ENCODE peak calls at places on chromosomes 13 and 19, in four cellular contexts. M, Z, B and L are unnamed samples. For H3K27me3 and H3K4me1, the result is how much of the 10 kb centered on the place peaks cover.

GRCh38 chr13:94706101-94706853 is 6.1 kb downstream of the SOX21 start:
- DNase-seq in M (no peak), Z (no peak), B (no peak), L (no peak)

GRCh38 chr13:77779461-77780272 is 82.2 kb downstream of the SLAIN1 start:
- DNase-seq in M (peak), Z (no peak), B (no peak), L (peak)

GRCh38 chr13:108313382-108313781 is 43.9 kb downstream of the TNFSF13B start:
- DNase-seq in M (no peak), Z (no peak), B (no peak), L (no peak)

GRCh38 chr13:113483504-113484287 is 6.8 kb downstream of the DCUN1D2 start:
- DNase-seq in M (no peak), Z (no peak), B (no peak), L (no peak)

GRCh38 chr13:38570706-38571105 is 116.2 kb upstream of the FREM2 start:
- DNase-seq in M (no peak), Z (no peak), B (no peak), L (no peak)

GRCh38 chr13:27327633-27328032 is 57.0 kb downstream of the RASL11A start:
- DNase-seq in M (no peak), Z (no peak), B (no peak), L (no peak)

GRCh38 chr19:37505958-37506386 is 767 bp upstream of the ZNF793 start:
- DNase-seq in M (no peak), Z (no peak), B (no peak), L (no peak)

GRCh38 chr19:30924670-30925069 is 424.6 kb downstream of the TSHZ3 start:
- DNase-seq in M (no peak), Z (peak), B (no peak), L (no peak)

GRCh38 chr13:113835461-113836274 is 28.2 kb downstream of the GAS6 start:
- DNase-seq in M (no peak), Z (no peak), B (no peak), L (no peak)

GRCh38 chr19:18650048-18650435 is 13.2 kb downstream of the KLHL26 start:
- DNase-seq in M (no peak), Z (peak), B (no peak), L (no peak)

GRCh38 chr13:75705395-75705794 is 69.3 kb downstream of the LMO7 start:
- DNase-seq in M (peak), Z (no peak), B (no peak), L (no peak)

GRCh38 chr13:52833261-52833660 is 15.2 kb downstream of the PCDH8 start:
- DNase-seq in M (no peak), Z (no peak), B (no peak), L (no peak)

GRCh38 chr19:1284293-1284978 is 1.2 kb upstream of the EFNA2 start:
- DNase-seq in M (no peak), Z (no peak), B (peak), L (no peak)

GRCh38 chr19:1286451-1286858 is 782 bp downstream of the EFNA2 start:
- DNase-seq in M (no peak), Z (no peak), B (no peak), L (no peak)

GRCh38 chr19:1284979-1285736 is 515 bp upstream of the EFNA2 start:
- DNase-seq in M (no peak), Z (no peak), B (peak), L (no peak)

GRCh38 chr19:1286859-1287621 is 1.4 kb downstream of the EFNA2 start:
- DNase-seq in M (no peak), Z (no peak), B (no peak), L (no peak)

GRCh38 chr19:1285737-1286360 is at the start of gene EFNA2:
- DNase-seq in M (no peak), Z (no peak), B (no peak), L (no peak)
- TF ChIP-seq CTCF in M (no peak), Z (no peak), B (no peak), L (no peak)

GRCh38 chr13:50122465-50122864 is 107.2 kb downstream of the KCNRG start:
- DNase-seq in M (no peak), Z (no peak), B (no peak), L (no peak)
- H3K27me3 ChIP-seq in M (under half), Z (under half), B (under half), L (under half)

GRCh38 chr19:1271528-1272422 is 2.6 kb downstream of the CIRBP start:
- DNase-seq in M (no peak), Z (no peak), B (no peak), L (no peak)

GRCh38 chr19:1274081-1274851 is 1.1 kb upstream of the FAM174C start:
- DNase-seq in M (no peak), Z (no peak), B (no peak), L (no peak)

GRCh38 chr19:1274852-1275259 is 474 bp upstream of the FAM174C start:
- DNase-seq in M (no peak), Z (no peak), B (no peak), L (peak)

GRCh38 chr19:1272423-1273262 is 2.7 kb upstream of the FAM174C start:
- DNase-seq in M (no peak), Z (no peak), B (no peak), L (no peak)

DNA sequence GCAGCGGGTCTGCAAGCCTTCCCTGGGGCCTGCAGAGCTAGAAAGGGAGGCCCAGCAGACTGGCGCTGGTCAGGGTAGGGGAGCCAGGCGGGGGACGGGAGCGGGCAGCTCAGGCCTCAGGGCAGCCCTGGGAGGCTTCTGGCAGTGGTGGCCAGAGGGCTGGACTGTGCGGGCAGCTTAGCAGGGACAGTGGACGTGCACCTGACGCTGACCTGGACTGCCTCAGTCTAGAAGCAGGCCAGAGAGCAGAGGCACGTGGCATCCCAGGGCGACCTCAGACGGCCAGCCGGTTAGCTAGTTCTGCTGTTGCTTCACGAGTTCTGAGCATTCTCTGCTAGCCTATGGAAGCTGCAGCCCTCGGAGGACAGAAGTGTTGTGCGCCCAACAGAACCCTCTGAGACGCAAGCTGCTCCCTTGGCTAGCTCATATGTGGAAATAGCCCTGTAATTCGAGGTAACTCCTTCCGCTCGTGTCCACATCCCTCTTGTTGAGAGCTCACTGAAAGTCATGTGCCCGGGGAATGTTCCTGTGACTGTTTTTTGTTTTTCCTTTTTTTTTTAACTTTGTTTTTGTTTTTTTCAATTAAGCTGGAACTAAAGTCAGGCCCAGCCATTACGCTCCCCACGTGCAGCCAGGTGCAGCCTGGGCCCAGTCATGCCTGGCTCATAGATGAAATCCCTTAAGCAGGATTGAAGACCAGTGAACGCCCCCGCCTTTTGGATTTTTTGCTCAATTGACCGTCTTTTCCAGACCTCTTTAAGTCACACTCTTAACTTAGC is 1.9 kb upstream of the FAM174C start:
- DNase-seq in M (no peak), Z (no peak), B (peak), L (no peak)
- H3K4me1 ChIP-seq in M (under half), Z (under half), B (half or more), L (under half)

DNA sequence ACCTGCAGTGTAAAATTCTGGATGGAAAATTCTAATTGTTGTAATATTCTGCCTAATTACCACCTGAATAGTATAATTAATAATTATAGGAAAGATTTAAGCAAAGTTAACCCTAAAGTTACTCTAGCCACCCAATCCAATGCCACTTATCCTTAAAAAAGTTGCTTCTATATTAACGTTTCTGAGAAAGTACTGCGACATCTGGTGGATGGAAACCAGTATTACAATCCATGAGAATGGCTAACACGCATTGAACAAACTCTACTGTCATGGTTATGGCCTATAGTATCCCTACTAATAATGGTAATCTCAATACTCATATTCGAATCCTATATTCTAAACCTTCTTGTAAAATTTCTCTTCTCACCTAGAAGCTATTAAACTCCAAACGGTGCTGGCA is 1551.8 kb downstream of the SLITRK1 start:
- DNase-seq in M (no peak), Z (no peak), B (no peak), L (no peak)
- TF ChIP-seq CTCF in M (peak), Z (no peak), B (peak), L (peak)

GRCh38 chr13:33352520-33352919 is 67.0 kb upstream of the STARD13 start:
- DNase-seq in M (no peak), Z (no peak), B (no peak), L (no peak)
- H3K27me3 ChIP-seq in M (under half), Z (under half), B (under half), L (under half)